ENCODE peak calls at places on chromosomes 5 and 9, in five cellular contexts. S is IMR-90, J is SK-N-SH, Y is PC-9, E is HCT116. V is an unnamed sample.

GRCh38 chr5:134649163-134649916 is 755 bp downstream of the SEC24A start:
- DNase-seq in S (peak; percentile 8), J (peak; percentile 39), Y (no peak), E (no peak), V (peak; percentile 45)

GRCh38 chr5:96699186-96699820 is 37.1 kb downstream of the CAST start:
- DNase-seq in S (peak; percentile 49), J (peak; percentile 20), Y (no peak), E (no peak), V (no peak)

GRCh38 chr9:78578016-78578555 is 281.2 kb downstream of the PSAT1 start:
- DNase-seq in S (no peak), J (no peak), Y (no peak), E (no peak), V (no peak)

GRCh38 chr5:142017832-142018427 is 5.1 kb upstream of the GNPDA1 start:
- DNase-seq in S (peak; percentile 75), J (no peak), Y (no peak), E (no peak), V (no peak)

GRCh38 chr5:119465640-119466039 is 13.3 kb downstream of the HSD17B4 start:
- DNase-seq in S (no peak), J (no peak), Y (no peak), E (no peak), V (no peak)

GRCh38 chr9:91929331-91929730 is 20.7 kb downstream of the ROR2 start:
- DNase-seq in S (no peak), J (no peak), Y (no peak), E (no peak), V (no peak)

GRCh38 chr9:26682796-26683496 is 209.7 kb downstream of the CAAP1 start:
- DNase-seq in S (no peak), J (no peak), Y (no peak), E (no peak), V (no peak)

GRCh38 chr5:905139-905642 is 12.5 kb downstream of the TRIP13 start:
- DNase-seq in S (no peak), J (no peak), Y (no peak), E (no peak), V (no peak)

GRCh38 chr9:116278326-116278725 is 124.7 kb downstream of the PAPPA start:
- DNase-seq in S (no peak), J (no peak), Y (no peak), E (no peak), V (no peak)

GRCh38 chr9:134557331-134557730 is 84.3 kb upstream of the COL5A1 start:
- DNase-seq in S (no peak), J (no peak), Y (no peak), E (no peak), V (no peak)

GRCh38 chr9:134556531-134557068 is 85.0 kb upstream of the COL5A1 start:
- DNase-seq in S (peak; percentile 45), J (no peak), Y (no peak), E (no peak), V (no peak)

GRCh38 chr9:134554011-134554749 is 87.4 kb upstream of the COL5A1 start:
- DNase-seq in S (no peak), J (no peak), Y (no peak), E (no peak), V (no peak)

GRCh38 chr9:134553061-134553891 is 88.3 kb upstream of the COL5A1 start:
- DNase-seq in S (no peak), J (no peak), Y (no peak), E (no peak), V (no peak)

GRCh38 chr9:134554750-134555655 is 86.6 kb upstream of the COL5A1 start:
- DNase-seq in S (peak; percentile 38), J (peak; percentile 85), Y (no peak), E (no peak), V (no peak)
- H3K4me1 ChIP-seq in S (peaks cover 32% of the 10 kb centered on the region), J (peaks cover 39% of the 10 kb centered on the region), Y (peaks cover 11% of the 10 kb centered on the region), E (peaks cover 17% of the 10 kb centered on the region), V (no peaks in the 10 kb centered on the region)

DNA sequence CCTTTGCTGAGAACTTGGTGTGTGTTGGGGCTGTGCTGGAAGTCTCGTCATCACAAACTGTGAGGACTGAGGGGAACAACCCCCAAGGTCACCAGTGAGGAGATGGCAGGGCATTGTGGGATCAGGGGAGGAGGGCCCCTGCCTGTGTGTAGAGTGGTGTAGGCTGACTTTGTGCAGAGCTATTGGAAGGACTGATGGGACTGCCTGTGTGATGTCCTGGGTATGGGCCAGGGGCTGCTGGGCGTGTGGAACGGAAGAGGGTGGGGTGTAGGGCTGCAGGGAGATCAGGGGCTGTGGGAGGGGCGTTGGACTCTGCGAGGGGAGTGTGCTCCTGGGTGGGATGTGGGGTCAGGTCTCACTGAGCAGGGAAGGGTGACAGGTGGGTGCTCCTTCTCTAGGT is 3.6 kb downstream of the WNK2 start:
- DNase-seq in S (no peak), J (no peak), Y (no peak), E (no peak), V (no peak)
- H3K27ac ChIP-seq in S (no peak overlapping the region), J (no peak overlapping the region), Y (no peak overlapping the region), E (no peak overlapping the region), V (no peak overlapping the region)

GRCh38 chr9:126001581-126002225 is 254.5 kb downstream of the PBX3 start:
- DNase-seq in S (no peak), J (peak; percentile 20), Y (no peak), E (no peak), V (no peak)

GRCh38 chr9:126000731-126001580 is 253.8 kb downstream of the PBX3 start:
- DNase-seq in S (no peak), J (peak; percentile 33), Y (no peak), E (no peak), V (no peak)

GRCh38 chr9:125999504-125999881 is 252.3 kb downstream of the PBX3 start:
- DNase-seq in S (no peak), J (peak; percentile 24), Y (no peak), E (no peak), V (no peak)

GRCh38 chr9:126000256-126000655 is 253.1 kb downstream of the PBX3 start:
- DNase-seq in S (no peak), J (peak; percentile 13), Y (no peak), E (no peak), V (no peak)

GRCh38 chr9:126002476-126003350 is 255.5 kb downstream of the PBX3 start:
- DNase-seq in S (no peak), J (peak; percentile 30), Y (no peak), E (no peak), V (no peak)
- H3K4me1 ChIP-seq in S (no peaks in the 10 kb centered on the region), J (no peaks in the 10 kb centered on the region), Y (no peaks in the 10 kb centered on the region), E (no peaks in the 10 kb centered on the region), V (no peaks in the 10 kb centered on the region)

DNA sequence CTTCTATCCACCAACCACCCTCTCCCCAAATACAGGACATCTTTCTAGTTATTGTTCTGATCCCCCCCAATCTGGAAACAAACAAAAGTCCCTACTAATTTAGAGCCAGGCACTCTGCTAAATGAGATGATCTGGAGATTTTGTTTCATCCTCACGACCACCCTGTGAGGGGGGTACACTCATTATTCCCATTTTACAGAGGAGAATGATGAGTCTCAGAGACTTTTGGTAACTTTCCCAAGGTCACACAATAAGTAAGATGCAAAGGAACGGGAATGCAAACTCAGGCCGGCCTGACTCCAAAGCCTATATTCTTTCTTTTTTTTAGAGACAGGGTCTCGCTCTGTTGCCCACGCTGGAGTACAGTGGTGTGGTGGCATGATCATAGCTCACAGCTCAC is 9.4 kb downstream of the PDGFRB start:
- DNase-seq in S (no peak), J (no peak), Y (no peak), E (no peak), V (no peak)
- H3K27ac ChIP-seq in S (peak overlapping the region; percentile 10), J (peak overlapping the region; percentile 99), Y (no peak overlapping the region), E (no peak overlapping the region), V (no peak overlapping the region)

GRCh38 chr5:67021031-67021430 is 175.6 kb downstream of the CD180 start:
- DNase-seq in S (no peak), J (no peak), Y (no peak), E (no peak), V (no peak)

GRCh38 chr5:67015577-67016290 is 180.9 kb downstream of the CD180 start:
- DNase-seq in S (peak; percentile 86), J (no peak), Y (no peak), E (no peak), V (no peak)

GRCh38 chr5:67025437-67025836 is 171.2 kb downstream of the CD180 start:
- DNase-seq in S (no peak), J (no peak), Y (no peak), E (no peak), V (no peak)

GRCh38 chr5:67021522-67022316 is 174.9 kb downstream of the CD180 start:
- DNase-seq in S (peak; percentile 50), J (no peak), Y (no peak), E (no peak), V (no peak)

DNA sequence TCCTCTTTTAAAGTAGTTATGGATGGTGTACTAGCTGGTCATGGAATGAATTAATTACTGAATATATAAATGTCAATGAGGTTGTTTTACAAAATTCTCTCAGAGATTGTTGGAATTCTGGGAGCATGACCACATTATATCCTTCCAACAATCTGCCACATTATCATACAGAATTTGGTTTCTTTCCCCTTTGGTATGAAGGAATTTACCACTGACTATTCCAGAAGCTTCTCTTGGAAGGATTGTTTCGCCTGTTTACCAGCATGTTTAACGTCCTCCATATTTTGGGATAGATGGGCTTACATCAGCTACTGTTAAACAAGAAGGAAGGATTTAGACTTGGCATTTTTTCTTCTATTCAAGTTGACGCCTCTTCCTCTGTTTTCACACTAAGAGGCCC is 176.4 kb downstream of the CD180 start:
- DNase-seq in S (no peak), J (no peak), Y (no peak), E (no peak), V (no peak)
- H3K4me1 ChIP-seq in S (peaks cover 10% of the 10 kb centered on the region), J (no peaks in the 10 kb centered on the region), Y (peaks cover 18% of the 10 kb centered on the region), E (peaks cover 3% of the 10 kb centered on the region), V (peaks cover 1% of the 10 kb centered on the region)

DNA sequence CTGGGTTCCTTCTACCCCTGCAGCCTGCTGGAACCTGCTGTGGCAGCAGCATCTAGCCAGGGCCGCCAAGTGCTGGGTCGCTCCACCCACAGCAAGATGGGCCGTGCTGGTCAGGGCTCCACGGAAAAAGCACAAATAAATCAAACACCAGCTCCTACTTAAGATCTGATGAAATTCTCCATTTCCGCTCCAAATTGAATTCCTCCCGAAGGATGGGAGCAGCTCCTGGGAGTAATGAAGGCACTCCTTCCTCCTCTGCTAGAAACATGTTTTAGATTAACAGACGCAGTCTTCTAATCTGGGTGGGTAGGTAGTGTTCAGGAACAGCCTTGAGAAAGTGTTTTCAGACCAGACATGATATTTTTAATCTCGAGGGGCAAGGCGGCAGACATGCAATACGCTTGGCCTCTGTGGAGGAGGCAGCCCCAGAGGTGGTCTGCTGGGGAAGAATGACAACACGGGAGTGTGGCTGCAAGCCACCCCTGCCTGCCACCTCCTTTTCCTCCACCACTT is 194.0 kb downstream of the AOPEP start:
- DNase-seq in S (peak; percentile 63), J (no peak), Y (no peak), E (no peak), V (no peak)
- H3K27ac ChIP-seq in S (peak overlapping the region; percentile 96), J (peak overlapping the region; percentile 97), Y (peak overlapping the region; percentile 97), E (peak overlapping the region; percentile 38), V (no peak overlapping the region)

GRCh38 chr9:90559075-90560073 is 83.2 kb downstream of the DIRAS2 start:
- DNase-seq in S (no peak), J (no peak), Y (no peak), E (no peak), V (no peak)
- H3K4me1 ChIP-seq in S (no peaks in the 10 kb centered on the region), J (no peaks in the 10 kb centered on the region), Y (peaks cover 14% of the 10 kb centered on the region), E (no peaks in the 10 kb centered on the region), V (no peaks in the 10 kb centered on the region)

GRCh38 chr5:139392324-139392677 is 2.6 kb upstream of the MZB1 start:
- DNase-seq in S (no peak), J (no peak), Y (no peak), E (no peak), V (no peak)
- H3K27ac ChIP-seq in S (no peak overlapping the region), J (no peak overlapping the region), Y (no peak overlapping the region), E (peak overlapping the region; percentile 82), V (peak overlapping the region; percentile 61)